ENCODE peak calls at places on chromosomes 3 and 15, in four cellular contexts. E is endothelial cell of umbilical vein, L is HepG2, A is K562. F is an unnamed sample.

GRCh38 chr3:140007946-140008692 is 73.1 kb downstream of the CLSTN2 start:
- DNase-seq in E (no peak), L (no peak), A (no peak), F (no peak)

GRCh38 chr3:32781211-32781968 is 36.4 kb upstream of the TRIM71 start:
- DNase-seq in E (peak), L (peak), A (peak), F (peak)

GRCh38 chr3:71150293-71150954 is 433.1 kb downstream of the FOXP1 start:
- DNase-seq in E (no peak), L (no peak), A (no peak), F (no peak)

GRCh38 chr15:60605879-60606304 is 127.0 kb upstream of the ICE2 start:
- DNase-seq in E (peak), L (no peak), A (no peak), F (no peak)

GRCh38 chr3:17798000-17798399 is 55.6 kb upstream of the TBC1D5 start:
- DNase-seq in E (no peak), L (peak), A (no peak), F (no peak)

GRCh38 chr15:87032291-87032690 is 952.6 kb downstream of the AGBL1 start:
- DNase-seq in E (no peak), L (no peak), A (no peak), F (peak)

GRCh38 chr3:39637807-39638206 is 170.3 kb downstream of the MOBP start:
- DNase-seq in E (peak), L (peak), A (peak), F (no peak)

GRCh38 chr3:29412117-29412516 is 131.2 kb downstream of the RBMS3 start:
- DNase-seq in E (no peak), L (no peak), A (no peak), F (no peak)

GRCh38 chr3:188133219-188133618 is 20.7 kb upstream of the LPP start:
- DNase-seq in E (no peak), L (no peak), A (no peak), F (no peak)

GRCh38 chr3:170858599-170858998 is 11.4 kb downstream of the RPL22L1 start:
- DNase-seq in E (no peak), L (no peak), A (no peak), F (no peak)

GRCh38 chr3:115814778-115815380 is 191.6 kb downstream of the GAP43 start:
- DNase-seq in E (peak), L (peak), A (peak), F (peak)

GRCh38 chr15:45642203-45642932 is 7.5 kb downstream of the SQOR start:
- DNase-seq in E (peak), L (no peak), A (no peak), F (no peak)

GRCh38 chr3:108509263-108509662 is 1.1 kb downstream of the MYH15 start:
- DNase-seq in E (no peak), L (no peak), A (no peak), F (no peak)

GRCh38 chr15:36005542-36005941 is 459.6 kb upstream of the DPH6 start:
- DNase-seq in E (peak), L (no peak), A (no peak), F (no peak)

GRCh38 chr3:143119974-143120715 is 574 bp downstream of the CHST2 start:
- DNase-seq in E (peak), L (no peak), A (peak), F (peak)

GRCh38 chr3:80190051-80190450 is 422.3 kb upstream of the ROBO1 start:
- DNase-seq in E (peak), L (no peak), A (no peak), F (no peak)

GRCh38 chr15:84653910-84654688 is at the start of gene WDR73:
- DNase-seq in E (peak), L (peak), A (peak), F (peak)

GRCh38 chr15:66629817-66630576 is 64.2 kb upstream of the LCTL start:
- DNase-seq in E (no peak), L (no peak), A (no peak), F (no peak)

GRCh38 chr3:62995142-62995541 is 119.9 kb upstream of the CADPS start:
- DNase-seq in E (no peak), L (no peak), A (no peak), F (no peak)

GRCh38 chr3:62987721-62988120 is 112.5 kb upstream of the CADPS start:
- DNase-seq in E (no peak), L (no peak), A (no peak), F (no peak)

GRCh38 chr3:62992520-62992919 is 117.3 kb upstream of the CADPS start:
- DNase-seq in E (no peak), L (no peak), A (no peak), F (no peak)

GRCh38 chr3:62990704-62991413 is 115.6 kb upstream of the CADPS start:
- DNase-seq in E (no peak), L (no peak), A (no peak), F (no peak)
- TF ChIP-seq JUN in E (no peak), L (no peak), A (no peak), F (no peak)

DNA sequence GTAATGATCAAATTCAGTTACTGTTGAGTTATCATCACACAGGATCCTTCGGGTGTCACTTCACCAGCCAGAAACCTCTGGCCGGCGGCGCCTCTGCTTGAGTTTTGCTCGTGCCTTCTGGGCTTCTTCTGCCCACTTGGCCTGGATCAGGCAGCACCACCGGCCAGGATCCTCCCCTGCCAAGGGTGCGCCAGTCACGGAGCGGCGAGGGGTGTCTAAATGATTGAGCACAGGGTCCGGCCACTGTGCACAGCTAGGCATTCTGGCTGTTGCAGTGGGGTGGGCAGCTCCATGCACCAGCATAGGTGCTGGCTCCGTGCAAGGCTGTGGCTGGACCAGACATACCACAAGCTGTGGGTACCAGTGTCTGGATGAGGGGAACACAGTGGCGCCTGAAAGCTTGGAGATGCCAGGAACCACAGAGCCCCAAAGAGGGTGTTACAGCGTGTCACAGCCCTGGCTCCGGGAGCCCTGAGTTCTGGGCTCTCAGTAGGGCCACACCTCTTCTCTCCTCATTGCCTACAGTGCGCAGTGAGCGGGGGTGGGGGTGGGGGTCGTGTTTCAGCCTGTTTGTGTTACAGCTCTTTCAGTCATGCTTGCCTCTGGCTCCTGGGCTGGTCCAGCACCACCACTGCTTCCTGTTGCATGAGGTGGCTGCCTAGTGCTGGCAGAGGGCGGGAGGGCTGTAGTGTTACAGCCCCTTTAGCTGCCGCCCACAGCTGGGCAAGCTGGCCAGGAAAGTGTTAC is 169.4 kb downstream of the FNDC3B start:
- DNase-seq in E (no peak), L (no peak), A (no peak), F (peak)
- H2AFZ ChIP-seq in E (no peak), L (no peak), A (no peak), F (no peak)

GRCh38 chr3:72232777-72233176 is 447.8 kb upstream of the PROK2 start:
- DNase-seq in E (no peak), L (no peak), A (no peak), F (no peak)
- TF ChIP-seq JUN in E (no peak), L (no peak), A (no peak), F (no peak)

DNA sequence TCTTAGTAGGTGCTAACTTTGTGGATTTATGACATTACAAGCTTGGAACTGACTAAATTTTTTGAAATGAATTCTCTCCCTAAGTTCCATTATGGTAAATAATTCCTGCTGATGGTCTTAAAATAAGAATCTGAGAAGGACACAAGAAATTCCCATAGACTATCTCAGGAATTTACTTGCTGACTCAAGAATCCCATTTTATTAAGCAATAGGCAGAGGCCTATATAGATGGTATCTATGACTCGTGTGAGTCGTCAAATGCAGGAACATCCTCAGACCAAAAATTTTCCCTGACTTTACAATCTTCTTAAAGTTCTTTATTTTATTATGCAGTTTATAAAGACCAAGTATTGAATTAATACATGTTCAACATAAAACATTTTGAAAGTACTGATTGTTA is 30.7 kb upstream of the CBLB start:
- DNase-seq in E (no peak), L (no peak), A (no peak), F (no peak)
- H2AFZ ChIP-seq in E (no peak), L (no peak), A (peak), F (no peak)

GRCh38 chr3:53346922-53347260 is 452 bp downstream of the DCP1A start:
- DNase-seq in E (no peak), L (no peak), A (no peak), F (no peak)

GRCh38 chr3:53354945-53355498 is 7.7 kb upstream of the DCP1A start:
- DNase-seq in E (peak), L (no peak), A (no peak), F (no peak)

GRCh38 chr3:53347261-53348064 is at the start of gene DCP1A:
- DNase-seq in E (peak), L (peak), A (peak), F (peak)

GRCh38 chr3:53346514-53346913 is 829 bp downstream of the DCP1A start:
- DNase-seq in E (peak), L (peak), A (peak), F (peak)

GRCh38 chr3:53350652-53351051 is 3.3 kb upstream of the DCP1A start:
- DNase-seq in E (peak), L (peak), A (peak), F (no peak)
- TF ChIP-seq JUN in E (no peak), L (no peak), A (no peak), F (no peak)

DNA sequence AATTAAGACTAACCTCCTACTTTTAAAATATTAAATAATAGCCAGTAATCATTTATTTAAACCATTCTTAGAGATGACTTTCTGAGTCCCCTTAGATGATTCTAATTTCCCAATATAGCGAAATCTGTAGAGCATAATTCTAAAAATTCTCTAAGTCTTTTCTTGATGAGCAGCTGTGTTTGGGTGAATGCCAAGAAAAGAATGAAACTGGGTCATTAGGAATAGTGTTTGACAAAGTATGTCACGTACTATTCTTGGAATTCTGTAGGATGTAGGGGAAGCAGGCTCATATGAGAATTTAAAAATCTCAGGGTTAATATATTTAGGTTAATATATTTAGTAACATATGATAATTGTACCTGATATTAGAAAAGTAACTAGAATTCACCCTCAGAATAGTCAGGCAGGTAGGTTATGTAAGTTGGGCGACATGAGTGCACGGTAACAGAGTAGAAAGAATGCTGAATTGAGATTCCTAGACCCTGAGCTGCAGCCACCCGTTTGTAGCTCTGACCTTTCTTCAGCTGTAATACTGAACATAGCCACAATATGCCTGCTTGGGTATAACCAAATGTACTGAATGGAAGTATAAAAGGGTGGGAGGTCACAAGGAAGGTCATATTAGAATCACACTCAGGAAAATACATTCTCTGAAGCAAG is 524.3 kb downstream of the UNC13C start:
- DNase-seq in E (no peak), L (no peak), A (no peak), F (no peak)
- H2AFZ ChIP-seq in E (no peak), L (no peak), A (no peak), F (no peak)

DNA sequence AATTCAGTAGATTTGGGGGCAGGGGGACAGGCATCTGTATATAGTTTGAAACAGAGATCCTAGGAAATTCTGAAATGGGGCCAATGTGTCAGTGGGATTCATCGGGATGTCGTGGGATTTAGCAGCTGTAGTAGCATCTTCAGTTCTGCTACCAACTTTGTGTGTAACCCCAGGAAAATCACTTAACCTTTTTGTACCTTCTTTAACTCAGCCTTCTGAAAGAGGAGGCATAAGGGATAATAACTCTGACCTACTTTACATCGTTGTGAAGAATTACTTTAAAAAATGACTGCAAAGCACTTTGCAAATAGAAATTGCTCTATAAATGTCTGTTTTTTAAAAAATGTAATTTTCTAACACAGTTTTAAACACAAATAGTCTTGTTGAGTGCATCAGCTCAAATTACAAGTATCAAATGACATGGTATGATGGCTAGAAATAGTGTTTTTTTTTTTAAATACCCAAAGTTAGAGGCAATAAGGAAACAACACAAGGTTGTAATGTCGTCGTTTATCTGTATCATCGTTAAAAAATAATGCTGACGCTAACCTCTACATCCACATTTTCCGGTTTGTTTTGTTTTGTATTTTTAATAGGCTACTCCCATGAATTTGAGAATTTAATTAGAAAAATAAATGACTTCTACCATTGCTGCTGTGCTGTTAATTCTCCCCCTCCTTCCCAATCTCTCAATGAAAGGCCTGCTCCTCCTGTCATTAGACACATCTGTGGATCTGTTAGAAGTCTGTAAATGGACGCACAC is 338.5 kb downstream of the PTPRG start:
- DNase-seq in E (no peak), L (no peak), A (no peak), F (no peak)
- TF ChIP-seq JUN in E (no peak), L (no peak), A (no peak), F (no peak)

GRCh38 chr15:73799466-73799865 is 46.3 kb upstream of the INSYN1 start:
- DNase-seq in E (no peak), L (no peak), A (no peak), F (no peak)
- H2AFZ ChIP-seq in E (no peak), L (no peak), A (no peak), F (no peak)

F was measured in H1.